ENCODE peak calls at places on chromosomes 16 and 17, in seven cellular contexts. J is WTC11; T is LoVo; G is cardiac septum; K is GM19239; H is stimulated activated CD4-positive, alpha-beta T cell treated with anti-CD3 and anti-CD28 coated beads, Interleukin-15, amount 100 ng/mL, for 24 hours; W is cardiac fibroblast. B is an unnamed sample.

GRCh38 chr16:75003931-75004330 is 5.1 kb downstream of the ZNRF1 start:
- DNase-seq in K (no peak), W (no peak), G (no peak), J (no peak), T (no peak), H (no peak), B (no peak)

GRCh38 chr17:39722965-39723848 is 7.1 kb downstream of the MIEN1 start:
- DNase-seq in H (peak; percentile 45), J (peak; percentile 76), T (no peak), W (no peak), K (no peak), G (no peak), B (no peak)

GRCh38 chr17:37218849-37219248 is 156.9 kb upstream of the C17orf78 start:
- DNase-seq in H (no peak), K (no peak), G (no peak), T (no peak), W (no peak), J (no peak), B (no peak)

GRCh38 chr16:56938664-56939513 is 6.9 kb downstream of the HERPUD1 start:
- DNase-seq in J (no peak), G (no peak), W (no peak), H (peak; percentile 66), K (no peak), T (no peak), B (no peak)

GRCh38 chr17:6067060-6067459 is 3.1 kb upstream of the WSCD1 start:
- DNase-seq in T (no peak), J (no peak), W (no peak), K (no peak), H (no peak), G (no peak), B (no peak)

GRCh38 chr17:40111221-40112128 is 10.3 kb upstream of the MSL1 start:
- DNase-seq in W (peak; percentile 96), G (peak; percentile 93), H (peak; percentile 82), K (peak; percentile 67), J (peak; percentile 89), T (peak; percentile 83), B (peak; percentile 95)

GRCh38 chr17:2797632-2798031 is 1.4 kb downstream of the RAP1GAP2 start:
- DNase-seq in T (no peak), G (no peak), W (no peak), K (no peak), H (no peak), J (no peak), B (no peak)

GRCh38 chr17:48068491-48068961 is 20.4 kb downstream of the NFE2L1 start:
- DNase-seq in H (peak; percentile 26), K (no peak), G (no peak), J (peak; percentile 57), W (peak; percentile 77), T (no peak), B (peak; percentile 55)